ENCODE peak calls at places on chromosomes 6 and 20, in five cellular contexts. N is hepatocyte, U is BE2C, T is lower lobe of right lung, K is colonic mucosa. R is an unnamed sample. For H3K4me1, the result is how much of the 10 kb centered on the place peaks cover.

GRCh38 chr20:23244916-23245552 is 105.6 kb upstream of the NXT1 start:
- DNase-seq in U (no peak), T (no peak), N (no peak), K (no peak), R (no peak)

GRCh38 chr6:72651191-72651590 is 29.3 kb downstream of the KCNQ5 start:
- DNase-seq in N (no peak), T (no peak), K (no peak), U (no peak), R (no peak)

GRCh38 chr20:37649017-37649416 is 44.8 kb upstream of the CTNNBL1 start:
- DNase-seq in N (no peak), T (no peak), K (no peak), U (no peak), R (no peak)

GRCh38 chr20:7985916-7986315 is 33.6 kb downstream of the TMX4 start:
- DNase-seq in U (no peak), K (no peak), T (no peak), N (no peak), R (no peak)

GRCh38 chr6:34656378-34657036 is 40.1 kb downstream of the ILRUN start:
- DNase-seq in N (peak), T (no peak), K (peak), U (peak), R (peak)

GRCh38 chr6:100701728-100702127 is 179.4 kb downstream of the ASCC3 start:
- DNase-seq in N (no peak), K (no peak), T (no peak), U (no peak), R (no peak)

GRCh38 chr6:154462425-154462824 is 48.1 kb downstream of the CNKSR3 start:
- DNase-seq in T (no peak), U (peak), N (no peak), K (no peak), R (peak)

GRCh38 chr6:167734662-167735497 is 91.8 kb upstream of the AFDN start:
- DNase-seq in N (no peak), T (no peak), K (no peak), U (no peak), R (peak)

GRCh38 chr20:50296450-50297375 is 106.1 kb downstream of the CEBPB start:
- DNase-seq in K (no peak), N (no peak), U (peak), T (no peak), R (peak)

GRCh38 chr20:667351-668034 is 8.1 kb downstream of the SCRT2 start:
- DNase-seq in K (peak), U (peak), N (peak), T (peak), R (peak)

GRCh38 chr20:12955611-12956010 is 53.2 kb upstream of the SPTLC3 start:
- DNase-seq in N (no peak), K (no peak), U (no peak), T (no peak), R (no peak)

GRCh38 chr6:151096255-151096612 is 143.5 kb upstream of the AKAP12 start:
- DNase-seq in T (no peak), K (no peak), N (no peak), U (no peak), R (no peak)

GRCh38 chr20:63330084-63330760 is 30.9 kb downstream of the CHRNA4 start:
- DNase-seq in U (no peak), T (no peak), K (no peak), N (no peak), R (no peak)

GRCh38 chr20:2756056-2756611 is 44.3 kb downstream of the CPXM1 start:
- DNase-seq in K (no peak), T (no peak), N (peak), U (peak), R (peak)

GRCh38 chr6:169725270-169726048 is 1.2 kb upstream of the PHF10 start:
- DNase-seq in T (peak), N (peak), U (peak), K (peak), R (no peak)

GRCh38 chr6:83884523-83884922 is 25.0 kb downstream of the CYB5R4 start:
- DNase-seq in U (no peak), T (no peak), K (no peak), N (peak), R (peak)

GRCh38 chr6:4575724-4576123 is 200.5 kb upstream of the CDYL start:
- DNase-seq in N (no peak), U (no peak), K (no peak), T (no peak), R (no peak)

GRCh38 chr6:35049885-35050284 is 91.3 kb downstream of the TCP11 start:
- DNase-seq in U (no peak), N (peak), K (peak), T (no peak), R (peak)

GRCh38 chr6:105359419-105360366 is 43.2 kb downstream of the PREP start:
- DNase-seq in N (peak), K (no peak), T (no peak), U (no peak), R (no peak)

GRCh38 chr20:10332656-10333421 is 101.2 kb downstream of the MKKS start:
- DNase-seq in K (no peak), T (no peak), U (no peak), N (no peak), R (peak)

GRCh38 chr20:31670371-31671228 is 32.9 kb downstream of the COX4I2 start:
- DNase-seq in K (peak), T (peak), U (peak), N (no peak), R (peak)

GRCh38 chr20:11891827-11892521 is 25.7 kb upstream of the BTBD3 start:
- DNase-seq in N (peak), U (peak), K (peak), T (peak), R (peak)

GRCh38 chr6:83226517-83226916 is 33.4 kb downstream of the RWDD2A start:
- DNase-seq in K (no peak), T (no peak), U (no peak), N (no peak), R (no peak)

GRCh38 chr20:39070484-39071231 is 108.5 kb downstream of the DHX35 start:
- DNase-seq in T (no peak), N (no peak), U (no peak), K (no peak), R (no peak)

GRCh38 chr6:2841264-2842138 is at the start of gene SERPINB1:
- DNase-seq in N (peak), U (peak), T (peak), K (peak), R (peak)
- H3K4me1 ChIP-seq in N (under half), U (under half), T (half or more), K (under half), R (under half)

GRCh38 chr6:129708496-129709216 is 1.3 kb downstream of the ARHGAP18 start:
- DNase-seq in K (no peak), U (no peak), N (no peak), T (no peak), R (no peak)
- H3K4me3 ChIP-seq in K (peak), U (no peak), N (peak), T (peak), R (no peak)

GRCh38 chr6:166419717-166420116 is 37.0 kb upstream of the MPC1 start:
- DNase-seq in U (no peak), K (no peak), T (no peak), N (no peak), R (no peak)
- H3K4me1 ChIP-seq in U (under half), K (under half), T (under half), N (under half), R (under half)

GRCh38 chr6:45426251-45426650 is 48.5 kb upstream of the SUPT3H start:
- DNase-seq in U (no peak), K (no peak), N (no peak), T (no peak), R (no peak)

GRCh38 chr6:45422541-45423110 is 44.9 kb upstream of the SUPT3H start:
- DNase-seq in N (peak), U (peak), T (peak), K (peak), R (peak)

GRCh38 chr6:45423901-45424627 is 46.3 kb upstream of the SUPT3H start:
- DNase-seq in K (no peak), T (peak), U (no peak), N (peak), R (peak)

GRCh38 chr6:45423111-45423900 is 45.6 kb upstream of the SUPT3H start:
- DNase-seq in K (no peak), T (peak), N (peak), U (no peak), R (peak)

GRCh38 chr6:45424628-45424955 is 46.9 kb upstream of the SUPT3H start:
- DNase-seq in N (no peak), T (no peak), U (no peak), K (no peak), R (no peak)
- H3K4me3 ChIP-seq in N (no peak), T (peak), U (no peak), K (peak), R (peak)

GRCh38 chr6:16722616-16723015 is 38.6 kb downstream of the ATXN1 start:
- DNase-seq in T (no peak), K (no peak), U (no peak), N (no peak), R (no peak)
- H3K4me1 ChIP-seq in T (half or more), K (under half), U (under half), N (under half), R (half or more)

GRCh38 chr20:54494303-54495006 is 19.1 kb downstream of the DOK5 start:
- DNase-seq in N (no peak), T (no peak), K (no peak), U (no peak), R (no peak)

GRCh38 chr20:54502179-54502578 is 26.8 kb downstream of the DOK5 start:
- DNase-seq in T (no peak), U (no peak), N (no peak), K (no peak), R (no peak)

GRCh38 chr20:54499111-54499510 is 23.7 kb downstream of the DOK5 start:
- DNase-seq in U (no peak), T (no peak), N (no peak), K (no peak), R (no peak)

DNA sequence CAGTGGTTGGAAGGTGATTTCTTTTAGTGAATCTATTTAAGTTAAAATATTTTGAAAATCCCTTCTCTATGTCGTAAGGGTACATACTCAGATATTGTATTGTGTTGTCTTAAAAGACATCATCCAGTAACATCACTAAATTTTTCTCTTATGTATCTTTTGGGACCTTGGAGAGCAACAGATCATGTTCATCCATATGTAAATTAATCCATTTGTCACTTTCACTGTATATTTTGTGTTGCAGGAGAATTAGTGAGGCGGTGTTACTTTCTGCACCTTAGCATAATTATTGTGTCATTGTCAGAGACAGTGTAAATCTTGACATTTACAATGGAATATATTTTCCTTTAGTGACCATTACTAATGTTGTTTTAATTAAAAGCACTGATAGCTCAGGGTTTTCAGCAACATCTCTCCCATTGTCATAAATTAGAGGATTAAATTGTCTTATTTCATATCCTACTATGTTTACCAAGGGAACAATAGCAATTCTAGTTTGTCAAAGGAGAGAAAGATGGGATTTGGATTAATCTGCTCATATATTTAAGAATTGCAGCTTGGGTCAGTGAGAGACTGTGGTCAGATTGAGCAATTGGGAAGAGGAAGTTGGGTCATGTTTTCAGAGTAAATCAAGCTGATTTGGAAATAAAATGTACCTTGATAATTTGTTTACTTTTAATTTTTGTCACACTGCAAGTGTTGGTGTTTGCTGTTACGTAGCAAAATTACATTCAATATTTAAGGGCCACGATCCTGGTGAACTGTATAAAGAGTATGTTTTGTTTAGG is 22.7 kb downstream of the DOK5 start:
- DNase-seq in N (no peak), U (no peak), K (no peak), T (no peak), R (no peak)
- H3K4me3 ChIP-seq in N (no peak), U (no peak), K (no peak), T (no peak), R (no peak)

DNA sequence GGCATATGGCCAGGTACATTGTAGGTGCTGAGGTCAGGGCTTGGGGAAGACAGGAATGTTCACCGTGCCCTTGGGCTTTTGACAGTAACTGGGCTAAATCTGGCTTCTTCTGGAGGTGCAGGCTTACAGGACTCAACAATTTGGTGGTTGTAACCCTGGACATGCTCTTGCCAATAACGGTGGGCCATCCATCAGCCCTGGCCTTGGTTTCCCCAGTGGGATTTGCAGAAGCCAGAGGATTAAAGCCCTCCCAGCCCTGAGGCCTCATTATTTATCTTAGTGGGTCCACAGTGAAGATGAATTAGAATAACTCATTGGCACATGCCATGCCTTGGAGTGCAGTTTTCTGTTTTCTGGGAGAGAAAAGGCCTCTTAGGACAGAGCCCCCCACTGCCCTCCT is 44.0 kb downstream of the TOX2 start:
- DNase-seq in K (no peak), T (no peak), U (no peak), N (no peak), R (no peak)
- H3K4me1 ChIP-seq in K (under half), T (half or more), U (under half), N (under half), R (under half)

DNA sequence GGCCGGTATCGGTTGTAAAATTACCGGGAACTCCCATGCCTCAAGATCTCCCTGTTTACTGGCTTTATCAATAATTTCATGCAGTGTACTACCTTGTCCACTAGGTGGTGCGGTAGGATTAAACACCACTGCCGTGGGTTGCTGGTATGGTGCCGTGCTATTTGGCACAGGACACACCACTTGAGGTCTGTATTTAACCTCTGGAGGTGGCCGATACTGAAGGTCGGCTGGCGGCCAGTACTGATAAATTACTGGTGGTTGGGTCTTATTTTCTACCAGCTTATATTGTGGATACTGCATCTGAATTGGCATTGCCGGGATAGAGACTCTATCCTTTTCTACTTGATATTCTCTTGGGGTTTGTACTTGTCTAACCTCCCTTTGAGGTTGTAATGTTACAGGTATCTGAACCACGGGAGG is 14.3 kb upstream of the PTCRA start:
- DNase-seq in T (peak), U (peak), K (peak), N (peak), R (peak)
- H3K4me3 ChIP-seq in T (peak), U (peak), K (no peak), N (no peak), R (no peak)

GRCh38 chr20:61437280-61438206 is 185.5 kb downstream of the CDH4 start:
- DNase-seq in K (no peak), T (no peak), N (no peak), U (no peak), R (no peak)
- H3K4me1 ChIP-seq in K (under half), T (under half), N (under half), U (under half), R (under half)

R was measured in SJCRH30.